ENCODE peak calls at places on chromosomes 16 and 17, in four cellular contexts. V is esophagus squamous epithelium, P is prostate gland, U is tibial nerve. O is an unnamed sample. For H3K36me3, the result is how much of the 10 kb centered on the place peaks cover.

GRCh38 chr16:48596326-48596725 is 13.7 kb downstream of the N4BP1 start:
- DNase-seq in U (no peak), P (no peak), V (no peak), O (no peak)

GRCh38 chr17:1390422-1391367 is 9.3 kb downstream of the YWHAE start:
- DNase-seq in V (no peak), U (no peak), P (no peak), O (no peak)

GRCh38 chr16:57284952-57285263 is 436 bp upstream of the PLLP start:
- DNase-seq in P (no peak), V (no peak), U (no peak), O (no peak)

GRCh38 chr16:10862432-10862831 is 14.6 kb upstream of the CIITA start:
- DNase-seq in V (no peak), U (peak), P (no peak), O (no peak)

GRCh38 chr16:28553776-28554633 is at the start of gene SGF29:
- DNase-seq in V (peak), U (peak), P (peak), O (peak)

GRCh38 chr17:44977740-44978584 is 9.9 kb upstream of the C1QL1 start:
- DNase-seq in P (no peak), V (no peak), U (no peak), O (no peak)

GRCh38 chr16:48158296-48158695 is 2.5 kb upstream of the ABCC12 start:
- DNase-seq in U (no peak), V (no peak), P (no peak), O (no peak)

GRCh38 chr17:65442691-65443090 is 118.8 kb downstream of the AXIN2 start:
- DNase-seq in U (no peak), V (no peak), P (no peak), O (no peak)

GRCh38 chr16:57235128-57236092 is 9.6 kb upstream of the ARL2BP start:
- DNase-seq in U (no peak), P (no peak), V (no peak), O (no peak)

GRCh38 chr16:72092832-72093447 is 480 bp downstream of the TXNL4B start:
- DNase-seq in U (no peak), V (no peak), P (no peak), O (peak)

GRCh38 chr17:63841350-63842172 is 924 bp downstream of the SMARCD2 start:
- DNase-seq in V (no peak), P (peak), U (peak), O (peak)

GRCh38 chr17:33534063-33534462 is 241.0 kb upstream of the ASIC2 start:
- DNase-seq in P (no peak), V (no peak), U (no peak), O (no peak)

GRCh38 chr16:74521691-74522090 is 85.2 kb downstream of the GLG1 start:
- DNase-seq in P (no peak), U (no peak), V (no peak), O (no peak)

GRCh38 chr17:4859816-4860625 is 26.9 kb downstream of the MINK1 start:
- DNase-seq in V (no peak), U (no peak), P (no peak), O (no peak)

GRCh38 chr16:56653218-56653617 is 1.5 kb downstream of the MT1B start:
- DNase-seq in U (no peak), P (no peak), V (no peak), O (no peak)

GRCh38 chr17:65483438-65483837 is 78.0 kb downstream of the AXIN2 start:
- DNase-seq in V (no peak), U (no peak), P (no peak), O (no peak)

GRCh38 chr17:80524150-80524712 is 20.4 kb upstream of the RPTOR start:
- DNase-seq in V (no peak), U (no peak), P (no peak), O (no peak)

GRCh38 chr17:29593546-29594440 is 861 bp downstream of the ANKRD13B start:
- DNase-seq in V (no peak), U (no peak), P (no peak), O (peak)

GRCh38 chr17:80443916-80444708 is 29.1 kb downstream of the ENDOV start:
- DNase-seq in V (no peak), P (no peak), U (no peak), O (no peak)

GRCh38 chr17:48438662-48439061 is 8.6 kb upstream of the SKAP1 start:
- DNase-seq in P (no peak), V (no peak), U (no peak), O (no peak)

GRCh38 chr17:3888343-3889171 is 4.3 kb downstream of the CAMKK1 start:
- DNase-seq in V (no peak), U (peak), P (peak), O (no peak)

DNA sequence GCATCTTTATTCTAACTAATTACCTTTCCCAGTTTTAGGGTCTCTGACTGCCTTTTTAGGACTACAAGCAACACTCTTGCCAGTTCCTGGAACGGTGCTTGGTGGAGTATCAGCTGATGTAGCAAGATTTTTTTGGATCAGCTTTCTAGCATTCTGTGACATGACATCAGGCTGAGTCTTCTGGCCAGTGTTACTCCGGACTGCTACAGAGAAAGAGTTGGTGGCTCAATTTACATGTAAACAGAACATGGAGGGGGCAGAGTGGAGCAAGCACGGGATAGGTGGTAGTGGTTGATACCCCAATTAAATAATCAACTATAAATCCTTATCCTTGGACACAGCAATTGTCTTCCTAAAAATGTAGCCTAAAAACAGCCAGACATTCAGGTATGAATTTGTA is 10.6 kb upstream of the ARL6IP1 start:
- DNase-seq in P (no peak), V (no peak), U (no peak), O (no peak)
- TF ChIP-seq POLR2A in P (no peak), V (no peak), U (no peak), O (no peak)

DNA sequence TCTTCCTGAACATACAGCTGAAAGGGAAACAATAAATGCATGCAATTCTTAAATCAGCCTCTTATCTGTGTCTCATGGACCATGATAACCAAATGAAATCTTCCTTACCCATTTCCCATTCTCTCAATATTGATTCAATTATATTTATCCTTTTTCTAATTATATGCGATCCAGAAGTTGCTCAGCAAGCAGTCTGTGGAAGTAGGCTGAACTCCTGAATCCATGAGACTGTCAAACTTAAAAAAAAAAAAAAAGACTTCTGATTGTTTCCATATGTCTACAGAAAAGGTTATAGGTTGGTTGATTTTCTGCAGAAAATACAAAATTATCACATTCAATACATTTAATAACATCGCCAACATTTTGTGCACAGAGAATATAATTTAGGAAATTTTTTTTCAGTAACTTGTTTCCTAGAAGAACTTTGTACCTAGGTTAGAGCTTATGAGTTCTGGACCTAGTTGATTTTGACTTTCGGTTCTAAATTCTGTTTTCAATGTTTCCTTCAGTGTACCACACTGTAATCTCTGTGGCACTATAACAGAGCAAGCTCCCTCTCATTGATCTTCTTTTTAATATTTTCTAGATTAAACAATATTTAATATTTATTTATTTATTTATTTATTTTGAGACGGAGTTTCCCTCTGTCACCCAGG is 1.3 kb upstream of the ABCA9 start:
- DNase-seq in P (no peak), V (no peak), U (no peak), O (no peak)
- H3K27ac ChIP-seq in P (no peak), V (no peak), U (peak), O (no peak)

DNA sequence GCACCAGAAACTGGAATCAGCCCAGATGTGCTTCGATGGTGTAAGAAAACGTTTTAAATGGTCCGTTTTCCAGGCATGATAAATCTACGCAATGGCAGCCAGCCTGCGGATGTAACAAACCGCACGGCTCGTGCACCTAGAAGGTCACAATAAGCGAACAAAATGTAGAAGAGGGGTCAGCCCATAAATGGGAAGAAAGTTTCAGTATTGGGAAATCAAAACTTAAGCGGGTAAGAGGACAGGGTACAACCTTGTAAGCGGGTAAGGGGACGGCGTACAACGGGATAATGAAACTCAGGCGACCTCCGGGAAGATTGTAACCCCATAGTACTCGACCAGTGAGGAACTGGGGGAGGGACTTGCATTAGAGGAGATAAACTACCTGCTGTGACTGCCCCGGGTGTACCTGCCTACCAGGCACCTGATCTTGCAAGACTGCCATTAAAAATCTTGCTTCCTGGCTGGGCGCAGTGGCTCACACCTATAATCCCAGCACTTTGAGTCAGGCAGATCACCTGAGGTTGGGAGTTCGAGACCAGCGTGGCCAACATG is 66.6 kb downstream of the ANKRD11 start:
- DNase-seq in P (no peak), U (no peak), V (no peak), O (no peak)
- H3K36me3 ChIP-seq in P (under half), U (under half), V (under half), O (under half)

GRCh38 chr17:50364061-50364458 is 8.9 kb downstream of the MRPL27 start:
- DNase-seq in P (no peak), V (no peak), U (no peak), O (peak)
- TF ChIP-seq POLR2A in P (no peak), V (no peak), U (no peak), O (no peak)

GRCh38 chr16:87956169-87956770 is 5.0 kb downstream of the BANP start:
- DNase-seq in V (no peak), P (no peak), U (no peak), O (peak)
- H3K27ac ChIP-seq in V (peak), P (no peak), U (no peak), O (peak)

GRCh38 chr16:66728804-66729203 is 22.6 kb downstream of the DYNC1LI2 start:
- DNase-seq in V (no peak), P (no peak), U (no peak), O (no peak)
- H3K36me3 ChIP-seq in V (under half), P (under half), U (under half), O (half or more)

GRCh38 chr17:72405662-72406230 is 284.9 kb downstream of the SOX9 start:
- DNase-seq in U (no peak), V (no peak), P (no peak), O (no peak)
- TF ChIP-seq POLR2A in U (no peak), V (no peak), P (no peak), O (no peak)